ENCODE peak calls at places on chromosomes 5 and 9, in four cellular contexts. B is non-pigmented ciliary epithelial cell, I is NCI-H1694 treated with DMSO at 0.1 percent for 48 hours, G is lung. V is an unnamed sample.

GRCh38 chr9:123338710-123339665 is 17.0 kb upstream of the CRB2 start:
- DNase-seq in I (no peak), G (no peak), B (no peak), V (no peak)

GRCh38 chr5:103487253-103487652 is 75.3 kb downstream of the NUDT12 start:
- DNase-seq in I (no peak), G (no peak), B (no peak), V (no peak)

GRCh38 chr5:42949348-42950090 is 90.6 kb downstream of the ANXA2R start:
- DNase-seq in B (no peak), I (no peak), G (peak), V (no peak)

GRCh38 chr5:60267907-60268306 is 374.4 kb upstream of the PDE4D start:
- DNase-seq in G (no peak), B (no peak), I (no peak), V (no peak)

GRCh38 chr9:131616983-131617604 is 71.8 kb downstream of the PRRT1B start:
- DNase-seq in B (no peak), G (no peak), I (no peak), V (no peak)

GRCh38 chr9:1837453-1838084 is 177.6 kb upstream of the SMARCA2 start:
- DNase-seq in G (no peak), I (peak), B (no peak), V (peak)

GRCh38 chr5:116766470-116766947 is 191.9 kb upstream of the SEMA6A start:
- DNase-seq in I (peak), G (no peak), B (peak), V (peak)

GRCh38 chr9:70297141-70297540 is 38.4 kb downstream of the SMC5 start:
- DNase-seq in G (no peak), I (no peak), B (no peak), V (no peak)

GRCh38 chr5:173547579-173547978 is 68.9 kb downstream of the BOD1 start:
- DNase-seq in B (peak), G (no peak), I (no peak), V (peak)

GRCh38 chr5:101103874-101104273 is 200.8 kb upstream of the ST8SIA4 start:
- DNase-seq in B (no peak), G (no peak), I (no peak), V (no peak)

V was measured in Calu3.